ENCODE peak calls at places on chromosomes 12 and 14, in ten cellular contexts. U is A549, H is breast epithelium, G is heart left ventricle, I is transverse colon, R is stomach, C is body of pancreas, A is upper lobe of left lung, E is tibial nerve, T is adrenal gland. O is an unnamed sample.
A peak's percentile ranks its signal among the peaks of the same experiment; 100 is the strongest.

GRCh38 chr14:51929920-51930682 is 59.2 kb upstream of the RTRAF start:
- DNase-seq in I (no peak), R (no peak), H (no peak), E (no peak), U (no peak), G (no peak), T (no peak), C (no peak), A (no peak), O (no peak)

GRCh38 chr12:132194056-132194455 is 49.8 kb downstream of the NOC4L start:
- DNase-seq in R (no peak), I (no peak), C (no peak), E (no peak), H (no peak), T (no peak), U (peak; percentile 79), A (no peak), G (no peak), O (no peak)

GRCh38 chr12:88889326-88890110 is 309.2 kb upstream of the KITLG start:
- DNase-seq in R (no peak), A (no peak), C (no peak), G (no peak), I (no peak), U (no peak), T (no peak), E (no peak), H (no peak), O (no peak)

GRCh38 chr14:73723799-73724621 is 9.8 kb upstream of the PNMA1 start:
- DNase-seq in H (no peak), C (no peak), U (peak; percentile 78), R (peak; percentile 63), E (peak; percentile 88), T (peak; percentile 74), G (peak; percentile 84), A (peak; percentile 77), I (no peak), O (no peak)

GRCh38 chr14:99707921-99708320 is 23.8 kb downstream of the CYP46A1 start:
- DNase-seq in T (no peak), E (no peak), C (no peak), R (no peak), A (no peak), U (no peak), G (no peak), I (no peak), H (no peak), O (no peak)

GRCh38 chr12:122862872-122863701 is 27.8 kb downstream of the HIP1R start:
- DNase-seq in A (peak; percentile 76), E (no peak), R (peak; percentile 77), C (no peak), G (peak; percentile 36), H (peak; percentile 85), I (peak; percentile 90), T (peak; percentile 54), U (no peak), O (no peak)

GRCh38 chr12:132774159-132774558 is 12.5 kb upstream of the ANKLE2 start:
- DNase-seq in T (no peak), G (no peak), E (no peak), A (no peak), C (no peak), I (no peak), U (no peak), H (no peak), R (no peak), O (no peak)

GRCh38 chr12:49824886-49825285 is 3.3 kb downstream of the NCKAP5L start:
- DNase-seq in R (no peak), A (peak; percentile 64), I (no peak), T (peak; percentile 58), H (no peak), G (no peak), U (no peak), C (no peak), E (no peak), O (no peak)

GRCh38 chr12:70590051-70590450 is 47.2 kb downstream of the PTPRB start:
- DNase-seq in G (peak; percentile 72), E (peak; percentile 78), A (peak; percentile 67), U (peak; percentile 77), T (peak; percentile 87), C (peak; percentile 73), R (peak; percentile 77), H (peak; percentile 69), I (peak; percentile 69), O (peak; percentile 80)

GRCh38 chr12:65051196-65051595 is 69.9 kb downstream of the WIF1 start:
- DNase-seq in R (no peak), C (no peak), H (no peak), T (no peak), U (no peak), I (no peak), E (no peak), G (no peak), A (no peak), O (no peak)

GRCh38 chr12:104072099-104072498 is 7.8 kb downstream of the HCFC2 start:
- DNase-seq in T (no peak), U (no peak), E (no peak), I (no peak), A (no peak), G (no peak), H (no peak), R (no peak), C (no peak), O (no peak)

GRCh38 chr14:71372411-71372838 is 465.2 kb downstream of the PCNX1 start:
- DNase-seq in T (no peak), A (no peak), U (peak; percentile 61), G (no peak), C (no peak), E (no peak), H (no peak), I (no peak), R (no peak), O (no peak)

GRCh38 chr14:71373773-71374172 is 466.5 kb downstream of the PCNX1 start:
- DNase-seq in G (no peak), H (no peak), E (no peak), A (no peak), C (no peak), U (no peak), I (no peak), T (no peak), R (no peak), O (no peak)

GRCh38 chr14:71377099-71377498 is 469.8 kb downstream of the PCNX1 start:
- DNase-seq in A (no peak), R (no peak), T (no peak), E (no peak), I (no peak), G (no peak), U (peak; percentile 9), H (no peak), C (no peak), O (no peak)

GRCh38 chr14:71374989-71375388 is 467.7 kb downstream of the PCNX1 start:
- DNase-seq in E (no peak), R (no peak), C (no peak), H (no peak), T (no peak), G (no peak), A (no peak), U (no peak), I (no peak), O (no peak)

GRCh38 chr14:71371711-71372396 is 464.6 kb downstream of the PCNX1 start:
- DNase-seq in A (no peak), E (no peak), U (peak; percentile 5), T (no peak), I (no peak), R (no peak), C (no peak), H (no peak), G (no peak), O (no peak)
- TF ChIP-seq POLR2A in A (no peak), E (no peak), U (no peak), T (no peak), I (no peak), R (no peak), C (no peak), H (no peak), G (no peak), O (no peak)

DNA sequence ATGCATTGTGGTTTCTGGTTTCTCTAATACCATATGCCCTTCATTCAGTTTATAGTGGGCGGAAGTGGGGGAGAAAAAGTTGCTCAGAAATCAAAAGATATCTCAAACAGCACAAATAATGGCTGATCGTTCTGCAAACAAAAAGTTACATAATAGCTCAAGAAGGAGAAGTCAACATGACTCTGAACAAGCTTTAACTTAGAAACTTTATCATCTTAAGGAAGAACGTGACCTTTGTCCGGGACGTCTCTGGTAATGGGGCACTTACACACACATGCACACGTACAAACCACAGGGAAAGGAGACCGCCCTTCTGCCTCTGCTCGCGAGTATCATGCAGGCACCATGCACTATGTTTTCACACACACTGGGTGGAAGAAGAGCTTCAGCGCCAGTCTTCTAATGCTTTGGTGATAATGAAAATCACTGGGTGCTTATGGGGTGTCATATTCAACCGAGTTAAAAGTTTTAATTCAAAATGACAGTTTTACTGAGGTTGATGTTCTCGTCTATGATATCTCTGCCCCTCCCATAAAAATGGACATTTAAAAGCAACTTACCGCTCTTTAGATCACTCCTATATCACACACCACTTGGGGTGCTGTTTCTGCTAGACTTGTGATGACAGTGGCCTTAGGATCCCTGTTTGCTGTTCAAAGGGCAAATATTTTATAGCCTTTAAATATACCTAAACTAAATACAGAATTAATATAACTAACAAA is 4.7 kb downstream of the FOS start:
- DNase-seq in A (peak; percentile 75), R (peak; percentile 72), U (peak; percentile 89), C (peak; percentile 49), H (no peak), G (no peak), E (peak; percentile 62), T (peak; percentile 48), I (peak; percentile 83), O (no peak)
- TF ChIP-seq CTCF in A (no peak), R (no peak), U (no peak), C (peak; percentile 34), H (no peak), G (no peak), E (no peak), T (no peak), I (peak; percentile 78), O (no peak)

DNA sequence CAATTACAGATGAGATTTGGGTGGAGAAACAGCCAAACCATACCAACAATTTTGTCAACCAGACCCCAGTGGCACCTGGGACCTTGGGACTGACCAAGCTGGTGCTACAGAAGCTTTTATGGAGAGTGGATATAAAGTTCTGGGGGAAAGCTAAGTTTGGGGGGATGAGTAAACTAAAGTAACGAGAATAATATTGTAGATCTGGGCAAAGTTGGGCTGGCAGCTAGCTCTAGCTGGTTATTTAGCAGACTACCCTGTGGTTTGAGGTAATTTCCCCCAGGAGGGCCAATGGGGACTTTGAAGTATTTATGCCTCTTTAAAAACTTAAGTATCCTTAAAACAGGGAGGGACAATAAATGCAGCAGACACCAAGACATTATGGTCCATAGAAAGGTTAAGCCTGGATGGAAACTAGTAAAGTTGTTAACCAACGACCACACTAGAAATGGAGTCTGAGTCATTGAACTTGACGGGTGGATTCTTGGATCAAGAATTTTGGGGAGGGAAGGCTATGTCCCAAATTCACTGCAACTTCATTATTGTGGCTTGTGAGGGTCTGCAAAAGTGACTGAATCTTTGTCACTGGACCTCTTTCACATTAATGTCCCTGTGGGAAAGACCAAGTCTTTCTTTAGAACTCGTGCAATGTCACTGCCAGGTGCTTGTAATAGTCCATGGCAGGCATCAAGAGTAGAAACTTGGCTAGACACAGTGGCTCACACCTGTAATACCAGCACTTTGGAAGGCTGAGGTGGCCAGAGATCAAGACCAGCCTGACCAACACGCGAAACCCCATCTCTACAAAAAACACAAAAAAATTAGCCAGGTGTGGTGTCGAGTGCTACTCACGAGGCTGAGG is 48.5 kb upstream of the OR5AU1 start:
- DNase-seq in U (no peak), G (no peak), T (no peak), C (no peak), I (no peak), R (no peak), H (no peak), E (no peak), A (no peak), O (no peak)
- H3K27ac ChIP-seq in U (no peak overlapping the region), G (no peak overlapping the region), T (no peak overlapping the region), C (no peak overlapping the region), I (no peak overlapping the region), R (no peak overlapping the region), H (no peak overlapping the region), E (no peak overlapping the region), A (no peak overlapping the region), O (no peak overlapping the region)

GRCh38 chr14:36940476-36940875 is 231.9 kb downstream of the SLC25A21 start:
- DNase-seq in R (no peak), A (no peak), E (no peak), T (no peak), I (no peak), H (no peak), U (no peak), G (no peak), C (no peak), O (no peak)
- TF ChIP-seq POLR2A in R (no peak), A (no peak), E (no peak), T (no peak), I (no peak), H (no peak), U (no peak), G (no peak), C (no peak), O (no peak)

O was measured in Peyer's patch.